ENCODE peak calls at places on chromosomes 1 and 21, in four cellular contexts. K, O, W and P are unnamed samples.

GRCh38 chr1:109040627-109041613 is 982 bp downstream of the WDR47 start:
- DNase-seq in K (no peak), O (no peak), W (peak; percentile 26), P (peak; percentile 47)

GRCh38 chr1:188027613-188028012 is 1198.9 kb downstream of the PLA2G4A start:
- DNase-seq in K (no peak), O (no peak), W (no peak), P (no peak)

GRCh38 chr1:28412731-28413130 is 43.2 kb downstream of the PHACTR4 start:
- DNase-seq in K (no peak), O (no peak), W (no peak), P (no peak)

GRCh38 chr21:36753556-36753955 is 54.6 kb downstream of the SIM2 start:
- DNase-seq in K (no peak), O (no peak), W (no peak), P (no peak)

GRCh38 chr1:184739796-184740195 is 14.9 kb downstream of the EDEM3 start:
- DNase-seq in K (no peak), O (no peak), W (no peak), P (no peak)

GRCh38 chr21:29610960-29611359 is 312.2 kb downstream of the BACH1 start:
- DNase-seq in K (no peak), O (no peak), W (no peak), P (no peak)

GRCh38 chr1:244214009-244214967 is 163.2 kb downstream of the ZBTB18 start:
- DNase-seq in K (no peak), O (no peak), W (no peak), P (no peak)

GRCh38 chr1:50527249-50527986 is 104.2 kb upstream of the DMRTA2 start:
- DNase-seq in K (no peak), O (no peak), W (no peak), P (no peak)

GRCh38 chr1:37719572-37720195 is 27.4 kb downstream of the CDCA8 start:
- DNase-seq in K (no peak), O (no peak), W (no peak), P (no peak)

GRCh38 chr1:245292571-245292970 is 137.8 kb downstream of the KIF26B start:
- DNase-seq in K (no peak), O (no peak), W (no peak), P (no peak)

GRCh38 chr1:204465469-204466415 is 28.9 kb downstream of the PIK3C2B start:
- DNase-seq in K (no peak), O (peak; percentile 49), W (no peak), P (no peak)

GRCh38 chr1:90841477-90841876 is 124.4 kb upstream of the BARHL2 start:
- DNase-seq in K (no peak), O (no peak), W (no peak), P (peak; percentile 20)

GRCh38 chr1:230348386-230349022 is 77.6 kb downstream of the PGBD5 start:
- DNase-seq in K (no peak), O (no peak), W (no peak), P (no peak)

GRCh38 chr1:181175356-181175755 is 86.9 kb downstream of the IER5 start:
- DNase-seq in K (no peak), O (no peak), W (no peak), P (no peak)

GRCh38 chr1:30405631-30406212 is 317.7 kb downstream of the MATN1 start:
- DNase-seq in K (peak; percentile 19), O (no peak), W (no peak), P (no peak)

GRCh38 chr1:221740941-221741363 is 937 bp downstream of the DUSP10 start:
- DNase-seq in K (no peak), O (no peak), W (no peak), P (peak; percentile 5)

GRCh38 chr21:44378646-44379581 is 25.5 kb downstream of the TRPM2 start:
- DNase-seq in K (peak; percentile 65), O (no peak), W (no peak), P (no peak)

GRCh38 chr1:93489756-93490155 is 41.8 kb downstream of the FNBP1L start:
- DNase-seq in K (no peak), O (no peak), W (no peak), P (no peak)

GRCh38 chr1:62241357-62242131 is 46.9 kb downstream of the L1TD1 start:
- DNase-seq in K (no peak), O (no peak), W (no peak), P (no peak)

GRCh38 chr1:74474585-74474984 is 37.8 kb downstream of the LRRC53 start:
- DNase-seq in K (no peak), O (no peak), W (no peak), P (no peak)

GRCh38 chr1:112935474-112936289 is 20.3 kb downstream of the SLC16A1 start:
- DNase-seq in K (no peak), O (no peak), W (no peak), P (no peak)

GRCh38 chr1:10716424-10716823 is 80.0 kb downstream of the CASZ1 start:
- DNase-seq in K (no peak), O (no peak), W (no peak), P (no peak)

GRCh38 chr1:11178021-11179015 is 10.8 kb upstream of the ANGPTL7 start:
- DNase-seq in K (no peak), O (no peak), W (no peak), P (peak; percentile 37)

GRCh38 chr1:2543543-2544092 is 12.6 kb upstream of the TNFRSF14 start:
- DNase-seq in K (no peak), O (no peak), W (peak; percentile 61), P (peak; percentile 56)

GRCh38 chr1:207870279-207871031 is 40.5 kb downstream of the CD34 start:
- DNase-seq in K (peak; percentile 62), O (no peak), W (no peak), P (no peak)

GRCh38 chr1:193310569-193310968 is 124.2 kb upstream of the B3GALT2 start:
- DNase-seq in K (no peak), O (no peak), W (no peak), P (no peak)

GRCh38 chr1:228416217-228416971 is at the start of gene TRIM17:
- DNase-seq in K (no peak), O (no peak), W (peak; percentile 59), P (peak; percentile 82)

GRCh38 chr1:155678027-155678426 is 10.5 kb downstream of the YY1AP1 start:
- DNase-seq in K (no peak), O (no peak), W (no peak), P (no peak)

GRCh38 chr1:198030682-198031081 is 113.5 kb downstream of the LHX9 start:
- DNase-seq in K (no peak), O (no peak), W (no peak), P (no peak)

GRCh38 chr1:205961970-205962820 is 18.9 kb upstream of the SLC26A9 start:
- DNase-seq in K (no peak), O (no peak), W (no peak), P (no peak)

GRCh38 chr1:233386336-233386735 is 58.8 kb downstream of the MAP3K21 start:
- DNase-seq in K (no peak), O (no peak), W (no peak), P (no peak)

DNA sequence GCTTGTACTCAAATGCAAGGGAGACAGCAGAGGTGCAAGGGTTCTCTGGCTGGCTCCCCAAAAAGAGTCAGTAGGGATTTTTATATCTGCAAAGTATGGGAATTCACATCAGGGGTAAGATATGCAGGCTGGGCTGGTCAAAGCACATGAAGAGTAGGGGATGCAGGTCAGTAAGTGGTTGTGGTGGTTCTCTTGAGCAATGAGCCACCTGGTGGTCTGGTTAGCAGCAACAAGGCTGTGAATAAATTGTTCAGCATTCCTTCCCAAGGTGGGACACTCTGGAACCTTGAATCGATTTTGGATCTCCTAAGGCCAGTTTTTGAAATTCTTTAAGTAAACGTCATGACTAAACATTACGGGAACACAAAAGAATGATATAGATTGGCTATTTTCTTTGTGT is 563.0 kb upstream of the NEGR1 start:
- DNase-seq in K (no peak), O (no peak), W (no peak), P (no peak)
- TF ChIP-seq CTCF in K (no peak), O (no peak), W (peak; percentile 45), P (no peak)

GRCh38 chr1:214551436-214552173 is at the start of gene PTPN14:
- DNase-seq in K (peak; percentile 94), O (no peak), W (peak; percentile 75), P (peak; percentile 92)
- TF ChIP-seq CTCF in K (no peak), O (no peak), W (peak; percentile 51), P (peak; percentile 23)

DNA sequence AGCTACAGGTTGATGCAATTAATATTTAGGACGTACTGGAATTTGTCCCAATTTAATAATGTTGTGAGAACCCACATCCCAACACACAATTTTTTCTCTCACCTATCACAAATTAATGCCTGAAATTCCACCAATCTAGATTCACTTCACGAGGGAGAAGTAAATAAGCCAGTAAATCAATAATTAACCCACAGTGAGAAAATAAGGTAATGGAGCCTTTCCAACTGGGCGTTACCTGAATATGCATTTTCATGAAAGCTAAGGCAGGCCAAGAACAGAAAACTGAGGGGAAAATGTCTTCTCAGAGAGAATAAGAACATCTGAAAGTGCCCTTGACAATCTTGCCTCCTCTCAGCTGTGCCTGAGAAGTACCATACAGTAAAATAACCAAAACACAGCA is 240.8 kb upstream of the NR5A2 start:
- DNase-seq in K (no peak), O (no peak), W (no peak), P (no peak)
- TF ChIP-seq CTCF in K (no peak), O (no peak), W (no peak), P (no peak)

DNA sequence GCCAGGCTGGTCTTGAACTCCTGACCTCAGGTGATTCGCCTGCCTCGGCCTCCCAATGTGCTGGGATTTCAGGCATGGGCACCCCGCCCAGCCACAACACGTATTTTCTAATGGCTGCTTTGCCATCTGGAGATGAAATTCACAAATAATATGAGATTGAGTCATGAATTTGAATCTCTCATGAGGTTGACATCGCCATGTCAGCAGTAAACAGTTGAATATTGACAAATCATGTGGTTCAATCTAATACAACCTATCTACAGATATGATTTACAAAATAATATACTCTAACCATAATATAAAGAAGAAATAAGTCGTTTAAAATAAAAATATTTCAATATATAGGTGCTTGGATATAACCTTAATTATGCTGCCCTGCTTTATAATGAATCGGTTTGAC is 42.1 kb downstream of the MYOM3 start:
- DNase-seq in K (no peak), O (no peak), W (no peak), P (no peak)
- TF ChIP-seq CTCF in K (no peak), O (no peak), W (no peak), P (no peak)